ENCODE peak calls at places on chromosomes 3 and 15, in seven cellular contexts. R is fibroblast of the aortic adventitia; F is HFF-Myc; J is endothelial cell; Q is AG10803; Y is AG09309; X is CD4-positive, alpha-beta T cell. P is an unnamed sample.

GRCh38 chr3:50233176-50233575 is 2.8 kb upstream of the GNAI2 start:
- DNase-seq in Q (no peak), R (no peak), X (no peak), J (no peak), Y (no peak), F (no peak), P (no peak)

GRCh38 chr3:41690766-41691563 is 270.9 kb downstream of the ULK4 start:
- DNase-seq in Q (no peak), Y (no peak), R (peak), F (no peak), X (no peak), J (no peak), P (no peak)

GRCh38 chr3:48686538-48687219 is 964 bp upstream of the NCKIPSD start:
- DNase-seq in Q (no peak), Y (no peak), R (no peak), J (no peak), X (no peak), F (no peak), P (no peak)

GRCh38 chr15:99963096-99963825 is 230.0 kb upstream of the LYSMD4 start:
- DNase-seq in R (peak), Q (peak), J (no peak), X (no peak), Y (peak), F (no peak), P (peak)

GRCh38 chr15:80109388-80109787 is 43.4 kb upstream of the FAH start:
- DNase-seq in Y (no peak), J (no peak), F (no peak), Q (no peak), X (no peak), R (no peak), P (no peak)

GRCh38 chr15:95196176-95196915 is 965.0 kb downstream of the MCTP2 start:
- DNase-seq in J (no peak), Q (no peak), X (no peak), R (no peak), F (no peak), Y (no peak), P (no peak)

GRCh38 chr3:48405971-48406370 is 23.9 kb downstream of the PLXNB1 start:
- DNase-seq in Y (no peak), Q (no peak), F (no peak), R (no peak), X (no peak), J (peak), P (peak)

GRCh38 chr3:21920431-21920830 is 169.4 kb upstream of the ZNF385D start:
- DNase-seq in Y (peak), R (peak), X (no peak), Q (peak), F (no peak), J (no peak), P (no peak)

GRCh38 chr15:37789881-37790280 is 144.6 kb upstream of the TMCO5A start:
- DNase-seq in F (no peak), Q (peak), J (no peak), R (peak), Y (no peak), X (no peak), P (no peak)

GRCh38 chr3:181629029-181629428 is 82.7 kb upstream of the SOX2 start:
- DNase-seq in Q (no peak), Y (no peak), X (no peak), J (no peak), R (peak), F (no peak), P (no peak)

GRCh38 chr3:135865085-135865484 is 100.4 kb upstream of the PPP2R3A start:
- DNase-seq in Q (peak), J (no peak), X (no peak), F (peak), Y (no peak), R (peak), P (no peak)

GRCh38 chr3:48502121-48502520 is 1.9 kb downstream of the SHISA5 start:
- DNase-seq in J (no peak), R (no peak), X (no peak), F (no peak), Y (no peak), Q (no peak), P (no peak)

GRCh38 chr15:83318861-83319415 is 34.5 kb upstream of the BNC1 start:
- DNase-seq in R (no peak), X (no peak), J (no peak), Y (no peak), Q (no peak), F (no peak), P (no peak)

GRCh38 chr3:70090322-70090913 is 90.9 kb downstream of the SAMMSON start:
- DNase-seq in X (no peak), Y (no peak), F (no peak), J (peak), Q (peak), R (peak), P (no peak)

DNA sequence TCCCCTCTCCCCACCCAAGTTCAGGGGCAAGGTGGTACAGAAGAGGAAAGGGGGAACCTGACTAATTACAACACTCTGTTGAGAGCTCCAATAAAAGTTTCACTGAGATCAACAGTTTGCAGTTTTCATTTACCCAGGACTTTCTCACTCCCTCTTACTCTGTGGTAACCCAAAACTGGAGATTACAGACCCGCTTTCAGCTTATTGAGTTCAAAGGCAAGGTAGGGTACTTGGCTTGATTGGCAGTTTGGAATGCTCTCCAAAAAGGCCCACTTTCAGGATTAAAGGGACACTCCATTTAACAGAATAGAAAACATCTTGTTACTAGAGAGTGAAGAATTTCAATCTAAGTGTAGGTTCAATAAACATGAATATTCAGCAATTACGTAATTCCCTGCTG is 117.6 kb upstream of the ETV5 start:
- DNase-seq in X (no peak), J (no peak), Q (no peak), Y (no peak), R (no peak), F (no peak), P (no peak)
- TF ChIP-seq CTCF in X (no peak), J (no peak), Q (no peak), Y (no peak), R (no peak), F (no peak), P (no peak)

DNA sequence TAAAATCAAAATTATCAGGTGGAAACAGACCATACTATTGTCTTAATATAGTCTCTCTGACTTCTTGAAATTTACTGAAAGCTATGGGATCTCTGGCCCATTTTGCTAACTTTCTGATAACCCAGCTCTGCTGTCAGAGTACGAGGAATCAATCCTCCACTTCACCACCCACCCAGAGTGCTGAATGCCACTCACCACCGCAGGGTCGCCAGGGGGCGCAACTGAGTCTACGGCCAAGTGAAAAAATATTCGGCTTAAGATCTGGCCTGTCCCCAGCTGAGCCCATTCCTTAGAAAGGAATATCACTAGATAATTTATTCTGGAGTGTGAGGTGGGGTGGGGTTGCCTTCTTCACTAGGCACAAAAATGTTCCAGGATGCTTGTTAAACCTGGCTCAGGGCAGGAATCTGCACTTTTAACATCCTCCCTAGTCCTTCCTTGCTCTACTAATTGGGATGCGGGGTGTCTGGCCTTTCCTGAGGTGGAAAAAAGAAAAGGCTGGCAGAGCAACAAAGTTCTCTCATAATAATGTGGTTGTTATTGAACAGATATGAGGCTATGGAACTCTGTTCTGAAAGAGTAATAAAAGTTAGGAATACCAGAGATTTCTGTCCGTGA is 520.6 kb downstream of the MFSD1 start:
- DNase-seq in F (peak), Q (peak), X (no peak), R (peak), J (peak), Y (peak), P (no peak)
- TF ChIP-seq CTCF in F (peak), Q (peak), X (no peak), R (peak), J (peak), Y (peak), P (peak)

DNA sequence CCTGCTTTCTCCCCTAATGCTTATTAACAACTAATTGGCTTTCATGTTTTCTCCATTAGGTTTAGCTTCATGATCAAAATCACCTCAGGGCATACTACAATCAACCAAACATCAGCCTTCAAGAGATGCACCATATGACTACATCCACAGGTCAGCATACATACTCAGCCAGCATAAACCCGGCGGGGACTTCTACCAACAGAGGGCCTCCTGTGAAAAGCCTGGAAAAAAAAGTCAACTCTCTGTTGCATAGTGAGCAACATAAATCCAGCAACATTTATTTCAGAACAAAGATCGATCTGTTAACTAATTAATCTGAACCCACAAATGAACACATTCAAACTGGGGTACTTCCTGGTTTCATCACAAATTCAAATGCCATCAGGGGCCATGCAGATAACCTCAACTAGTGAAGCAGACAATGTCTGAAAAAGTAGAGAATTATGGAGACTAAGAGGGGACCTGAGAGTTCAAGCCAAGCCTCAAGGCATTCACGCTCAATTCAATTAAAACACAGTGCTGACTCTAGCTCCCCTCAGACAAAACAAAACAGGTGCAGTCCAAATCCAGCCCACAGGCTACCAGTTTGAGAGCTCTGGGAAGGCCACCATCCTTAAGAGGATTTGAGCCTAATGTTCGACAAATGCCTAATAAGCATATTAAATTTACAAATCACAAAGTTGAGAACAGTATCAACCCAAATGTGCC is 124.5 kb downstream of the MAGI1 start:
- DNase-seq in X (no peak), R (no peak), J (no peak), Q (no peak), F (no peak), Y (no peak), P (no peak)
- TF ChIP-seq CTCF in X (no peak), R (peak), J (no peak), Q (peak), F (peak), Y (peak), P (peak)

DNA sequence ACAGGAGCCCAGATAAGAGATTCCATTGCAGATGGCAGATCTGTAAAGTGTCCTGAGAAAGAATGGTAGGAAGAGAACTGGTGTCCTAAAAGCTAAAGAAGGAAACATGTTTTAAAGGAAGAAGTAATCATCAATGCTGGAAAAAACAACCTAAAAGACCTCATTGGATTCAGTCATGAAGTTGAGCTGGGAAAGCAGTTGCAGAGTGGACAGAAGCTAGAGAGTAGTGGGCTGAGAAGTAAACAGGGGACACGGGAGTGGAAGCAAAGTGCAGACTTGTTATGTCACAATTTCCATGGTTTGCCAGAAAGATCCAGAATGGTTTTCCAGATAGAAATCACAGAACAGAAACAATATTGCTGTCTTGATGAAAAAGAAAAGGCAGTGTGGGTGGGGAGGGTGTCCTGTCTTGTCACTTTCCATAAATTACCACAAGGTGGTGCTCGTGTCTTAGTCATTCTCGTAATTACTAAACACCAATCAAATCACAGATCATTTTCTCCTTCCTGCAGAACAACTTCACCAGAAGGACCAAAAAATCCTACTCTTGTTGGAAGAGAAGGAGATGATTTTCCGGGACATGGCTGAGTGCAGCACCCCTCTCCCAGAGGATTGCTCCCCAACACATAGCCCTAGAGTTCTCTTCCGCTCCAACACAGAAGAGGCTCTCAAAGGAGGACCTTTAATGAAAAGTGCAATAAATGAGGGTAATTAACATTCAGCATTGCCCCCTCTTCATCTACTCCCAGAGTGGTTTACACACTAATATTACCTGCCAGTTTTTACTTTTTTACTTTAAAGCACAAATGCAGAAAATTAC is 64.5 kb downstream of the KLHL25 start:
- DNase-seq in Q (peak), J (peak), F (no peak), X (no peak), R (peak), Y (no peak), P (no peak)
- TF ChIP-seq CTCF in Q (peak), J (peak), F (peak), X (peak), R (peak), Y (peak), P (peak)

GRCh38 chr15:36617529-36618196 is 38.2 kb downstream of the CDIN1 start:
- DNase-seq in Y (no peak), R (no peak), J (no peak), Q (no peak), F (no peak), X (no peak), P (no peak)
- TF ChIP-seq CTCF in Y (no peak), R (no peak), J (no peak), Q (no peak), F (no peak), X (no peak), P (no peak)